ENCODE peak calls at places on chromosomes 11 and 22, in eight cellular contexts. A is K562, N is A549, C is WTC11, M is GM12878, H is HCT116, Q is H1, T is NB4. O is an unnamed sample.

GRCh38 chr11:112961751-112962747 is 829 bp downstream of the NCAM1 start:
- DNase-seq in N (no peak), Q (no peak), T (peak), M (no peak), C (peak), A (no peak), H (no peak), O (peak)

GRCh38 chr11:117575856-117576255 is 221.2 kb downstream of the DSCAML1 start:
- DNase-seq in A (no peak), T (no peak), H (no peak), C (no peak), M (no peak), N (no peak), Q (no peak), O (no peak)

GRCh38 chr11:6411594-6412031 is 7.3 kb downstream of the APBB1 start:
- DNase-seq in A (no peak), H (no peak), C (no peak), M (no peak), T (no peak), Q (no peak), N (no peak), O (no peak)

GRCh38 chr11:45079943-45080719 is 66.3 kb upstream of the PRDM11 start:
- DNase-seq in N (no peak), M (no peak), Q (no peak), A (no peak), T (peak), H (no peak), C (no peak), O (no peak)

GRCh38 chr11:72721689-72722049 is 30.5 kb downstream of the ARAP1 start:
- DNase-seq in Q (no peak), C (no peak), H (no peak), A (no peak), M (no peak), T (peak), N (no peak), O (no peak)

GRCh38 chr22:24894220-24894975 is 52.1 kb downstream of the LHFPL7 start:
- DNase-seq in C (no peak), T (peak), Q (no peak), M (no peak), H (peak), A (no peak), N (peak), O (peak)

GRCh38 chr22:45515678-45516077 is 13.0 kb downstream of the FBLN1 start:
- DNase-seq in T (no peak), M (no peak), Q (no peak), N (no peak), A (no peak), H (no peak), C (no peak), O (no peak)

GRCh38 chr22:49934144-49934890 is 15.9 kb downstream of the CRELD2 start:
- DNase-seq in H (no peak), C (no peak), T (peak), M (no peak), N (no peak), A (peak), Q (no peak), O (no peak)

GRCh38 chr11:66815646-66816045 is 27.6 kb upstream of the RCE1 start:
- DNase-seq in N (no peak), A (no peak), C (no peak), H (no peak), T (no peak), Q (no peak), M (no peak), O (peak)
- TF ChIP-seq MAX in N (no peak), A (no peak), C (no peak), H (no peak), T (no peak), Q (no peak), M (no peak), O (no peak)

GRCh38 chr11:1030556-1030955 is 6.0 kb downstream of the MUC6 start:
- DNase-seq in H (no peak), A (no peak), N (no peak), M (no peak), Q (no peak), C (no peak), T (no peak), O (no peak)

GRCh38 chr11:1034001-1034400 is 2.5 kb downstream of the MUC6 start:
- DNase-seq in C (no peak), N (no peak), T (no peak), Q (no peak), M (no peak), A (no peak), H (no peak), O (no peak)

GRCh38 chr11:1031121-1031899 is 5.2 kb downstream of the MUC6 start:
- DNase-seq in M (no peak), C (no peak), Q (no peak), N (no peak), A (no peak), H (no peak), T (no peak), O (no peak)

GRCh38 chr11:1033016-1033798 is 3.3 kb downstream of the MUC6 start:
- DNase-seq in Q (no peak), T (no peak), A (no peak), M (no peak), H (no peak), N (no peak), C (no peak), O (no peak)

GRCh38 chr11:1032310-1032891 is 4.1 kb downstream of the MUC6 start:
- DNase-seq in T (no peak), A (no peak), N (no peak), H (no peak), C (no peak), Q (no peak), M (no peak), O (no peak)
- TF ChIP-seq MAX in T (no peak), A (no peak), N (no peak), H (no peak), C (no peak), Q (no peak), M (no peak), O (no peak)

GRCh38 chr11:125483592-125483991 is 12.5 kb downstream of the FEZ1 start:
- DNase-seq in A (no peak), N (no peak), M (no peak), C (no peak), Q (no peak), H (no peak), T (no peak), O (no peak)

GRCh38 chr11:125481531-125481930 is 14.5 kb downstream of the FEZ1 start:
- DNase-seq in H (no peak), C (no peak), M (no peak), N (no peak), T (no peak), A (no peak), Q (no peak), O (no peak)

GRCh38 chr11:125476721-125477120 is 19.3 kb downstream of the FEZ1 start:
- DNase-seq in N (no peak), M (no peak), Q (no peak), A (no peak), C (no peak), H (no peak), T (no peak), O (no peak)

GRCh38 chr11:125479113-125479512 is 17.0 kb downstream of the FEZ1 start:
- DNase-seq in A (no peak), C (no peak), M (no peak), H (no peak), Q (no peak), T (no peak), N (no peak), O (no peak)
- TF ChIP-seq MAX in A (no peak), C (no peak), M (no peak), H (no peak), Q (no peak), T (no peak), N (no peak), O (no peak)

GRCh38 chr11:87263979-87264378 is 226.2 kb downstream of the TMEM135 start:
- DNase-seq in Q (no peak), H (no peak), C (no peak), T (no peak), A (no peak), N (no peak), M (no peak), O (no peak)
- TF ChIP-seq MAX in Q (no peak), H (no peak), C (no peak), T (no peak), A (no peak), N (no peak), M (no peak), O (no peak)

GRCh38 chr11:134646561-134646960 is 234.5 kb upstream of the B3GAT1 start:
- DNase-seq in H (no peak), M (no peak), C (no peak), Q (no peak), N (no peak), A (no peak), T (no peak), O (no peak)

GRCh38 chr11:134644489-134645456 is 232.7 kb upstream of the B3GAT1 start:
- DNase-seq in Q (no peak), N (no peak), C (no peak), H (no peak), A (no peak), T (no peak), M (no peak), O (no peak)

GRCh38 chr11:134645576-134645975 is 233.5 kb upstream of the B3GAT1 start:
- DNase-seq in M (no peak), T (no peak), C (no peak), Q (no peak), H (no peak), N (no peak), A (no peak), O (no peak)

GRCh38 chr11:134643519-134644042 is 231.5 kb upstream of the B3GAT1 start:
- DNase-seq in H (no peak), C (no peak), M (no peak), N (no peak), A (no peak), Q (no peak), T (no peak), O (no peak)

GRCh38 chr11:134647066-134647746 is 235.2 kb upstream of the B3GAT1 start:
- DNase-seq in A (no peak), Q (no peak), H (no peak), N (no peak), M (no peak), C (no peak), T (no peak), O (no peak)
- TF ChIP-seq MAX in A (no peak), Q (no peak), H (no peak), N (no peak), M (no peak), C (no peak), T (no peak), O (no peak)

O was measured in endothelial cell of umbilical vein.